ENCODE peak calls at places on chromosomes 12 and 14, in four cellular contexts. J is H9, B is IMR-90, Q is H1. U is an unnamed sample. For H3K79me1, the result is how much of the 10 kb centered on the place peaks cover.

GRCh38 chr12:80781313-80781712 is 64.6 kb downstream of the MYF5 start:
- DNase-seq in J (no peak), Q (no peak), B (no peak), U (no peak)

GRCh38 chr12:122861586-122861970 is 26.3 kb downstream of the HIP1R start:
- DNase-seq in J (no peak), Q (no peak), B (no peak), U (no peak)

GRCh38 chr14:74290415-74290814 is 12.3 kb downstream of the ABCD4 start:
- DNase-seq in Q (no peak), B (peak), J (no peak), U (peak)

GRCh38 chr12:128131955-128132354 is 135.0 kb upstream of the TMEM132C start:
- DNase-seq in B (no peak), J (no peak), Q (no peak), U (no peak)

GRCh38 chr12:50546441-50547318 is 41.9 kb downstream of the DIP2B start:
- DNase-seq in B (no peak), J (no peak), Q (no peak), U (peak)

GRCh38 chr12:114747156-114747555 is 63.2 kb upstream of the TBX3 start:
- DNase-seq in B (peak), J (no peak), Q (no peak), U (no peak)

GRCh38 chr12:50690923-50691322 is 73.0 kb upstream of the ATF1 start:
- DNase-seq in Q (no peak), B (no peak), J (no peak), U (no peak)

GRCh38 chr14:95460647-95461478 is 55.6 kb downstream of the SYNE3 start:
- DNase-seq in J (peak), Q (no peak), B (peak), U (peak)

GRCh38 chr12:71662861-71663560 is 637 bp downstream of the ZFC3H1 start:
- DNase-seq in Q (no peak), J (peak), B (peak), U (peak)

GRCh38 chr12:117587646-117588287 is 226.3 kb upstream of the NOS1 start:
- DNase-seq in Q (peak), B (no peak), J (peak), U (peak)

GRCh38 chr14:64636980-64637429 is 67.2 kb upstream of the PLEKHG3 start:
- DNase-seq in J (no peak), B (no peak), Q (no peak), U (no peak)

GRCh38 chr14:27553820-27554219 is 956.0 kb upstream of the NOVA1 start:
- DNase-seq in Q (no peak), J (no peak), B (no peak), U (peak)

GRCh38 chr14:89957791-89958190 is 2.1 kb downstream of the TDP1 start:
- DNase-seq in J (peak), Q (no peak), B (no peak), U (no peak)

GRCh38 chr12:93825926-93826599 is 148.9 kb downstream of the CRADD start:
- DNase-seq in B (no peak), Q (no peak), J (no peak), U (no peak)

GRCh38 chr14:75158843-75159614 is 17.4 kb downstream of the TMED10 start:
- DNase-seq in J (no peak), B (peak), Q (no peak), U (no peak)

GRCh38 chr12:23197266-23197665 is 572.3 kb downstream of the ETNK1 start:
- DNase-seq in B (no peak), Q (no peak), J (no peak), U (no peak)

GRCh38 chr14:88129306-88130056 is 124.5 kb downstream of the GPR65 start:
- DNase-seq in J (no peak), B (peak), Q (no peak), U (peak)

GRCh38 chr12:124309231-124309630 is 14.3 kb downstream of the RFLNA start:
- DNase-seq in Q (no peak), B (no peak), J (no peak), U (no peak)

GRCh38 chr14:104678346-104678745 is 11.1 kb upstream of the INF2 start:
- DNase-seq in B (peak), J (no peak), Q (no peak), U (peak)
- H3K79me1 ChIP-seq in B (under half), J (under half), Q (under half), U (under half)

DNA sequence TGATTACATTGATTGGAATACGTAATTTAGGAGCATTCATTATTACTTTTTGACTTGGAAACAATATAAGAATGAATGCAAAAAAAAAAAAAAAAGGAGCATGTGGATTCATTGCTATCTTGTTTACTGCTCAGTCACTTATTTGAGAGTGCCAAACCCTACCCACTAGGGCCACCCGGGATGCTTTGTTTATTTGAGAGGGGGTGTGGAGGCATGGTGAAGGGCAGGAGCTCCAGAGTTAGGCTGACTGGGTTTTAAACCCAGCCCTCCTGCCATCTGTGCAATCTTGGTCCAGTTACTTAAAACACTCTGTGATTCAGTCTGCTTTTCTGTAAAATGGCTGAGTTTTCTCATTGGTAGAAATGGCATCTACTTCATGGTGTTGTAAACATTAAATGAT is 195.2 kb downstream of the RAD51B start:
- DNase-seq in J (no peak), B (no peak), Q (no peak), U (no peak)
- H3K56ac ChIP-seq in J (no peak), B (no peak), Q (no peak), U (no peak)

GRCh38 chr14:68580676-68581075 is 212.2 kb downstream of the ZFP36L1 start:
- DNase-seq in Q (no peak), B (no peak), J (no peak), U (no peak)

GRCh38 chr14:68580096-68580640 is 212.7 kb downstream of the ZFP36L1 start:
- DNase-seq in Q (no peak), B (no peak), J (no peak), U (no peak)

GRCh38 chr14:68585690-68586089 is 207.2 kb downstream of the ZFP36L1 start:
- DNase-seq in B (peak), Q (no peak), J (no peak), U (no peak)

GRCh38 chr14:68583527-68584275 is 209.2 kb downstream of the ZFP36L1 start:
- DNase-seq in J (no peak), B (no peak), Q (no peak), U (no peak)

GRCh38 chr14:68584786-68585185 is 208.1 kb downstream of the ZFP36L1 start:
- DNase-seq in J (no peak), Q (no peak), B (no peak), U (no peak)
- H3K23ac ChIP-seq in J (no peak), Q (no peak), B (no peak), U (no peak)

GRCh38 chr12:120099738-120100137 is 16.8 kb downstream of the RAB35 start:
- DNase-seq in J (no peak), Q (no peak), B (no peak), U (no peak)
- H3K79me1 ChIP-seq in J (under half), Q (under half), B (half or more), U (under half)

DNA sequence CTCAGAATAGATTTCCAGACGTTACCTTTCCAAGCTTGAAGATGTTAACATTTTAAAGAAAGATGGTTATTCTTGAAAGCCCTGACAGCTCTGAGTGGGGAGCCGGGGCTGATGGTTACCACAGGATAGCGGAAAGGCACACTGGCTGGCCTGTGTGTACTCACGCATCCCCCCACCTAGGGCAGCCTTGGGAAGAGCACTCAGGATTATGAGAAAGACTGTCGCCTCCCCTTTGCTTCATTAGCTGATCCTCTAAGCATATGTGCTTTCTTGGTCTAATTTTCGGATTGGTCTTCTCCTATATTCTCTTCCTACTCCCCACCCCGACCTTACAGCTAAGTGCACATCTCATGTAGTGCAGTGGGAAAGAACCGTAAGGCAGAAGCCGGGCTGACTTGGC is 20.7 kb downstream of the NTF3 start:
- DNase-seq in Q (no peak), B (no peak), J (no peak), U (no peak)
- H3K56ac ChIP-seq in Q (no peak), B (no peak), J (no peak), U (no peak)

GRCh38 chr12:132558861-132559623 is 51.3 kb downstream of the LRCOL1 start:
- DNase-seq in Q (no peak), B (no peak), J (no peak), U (no peak)
- H3K23ac ChIP-seq in Q (no peak), B (no peak), J (no peak), U (no peak)

DNA sequence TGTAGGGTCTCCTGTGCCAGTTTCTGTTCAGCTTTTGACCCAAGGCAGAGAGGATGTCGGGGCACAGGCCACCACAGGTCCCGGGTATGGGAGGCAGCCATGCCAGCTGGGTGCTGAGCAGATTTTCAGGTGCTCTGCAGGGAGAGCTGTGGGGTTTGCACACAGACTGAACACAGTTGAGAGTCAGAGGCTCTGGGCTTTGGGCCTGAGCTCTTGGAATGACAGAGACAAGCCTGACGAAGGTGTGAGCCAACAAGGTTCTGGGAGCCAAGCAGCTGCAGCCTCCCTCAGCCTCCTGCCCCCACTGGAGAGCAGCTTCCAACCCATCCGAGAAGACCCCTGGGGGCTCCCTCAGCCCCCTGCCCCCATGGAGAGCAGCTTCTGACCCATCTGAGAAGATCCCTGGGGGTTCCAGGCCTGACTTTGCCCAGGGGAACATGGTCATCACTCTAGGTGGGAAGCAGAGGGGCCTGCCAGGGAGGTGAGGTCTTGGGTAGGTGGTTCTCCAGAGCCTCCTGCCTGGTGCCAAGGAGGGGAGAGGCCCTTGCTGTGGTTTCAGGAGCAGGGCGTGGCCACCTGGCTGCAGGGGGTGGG is 13.8 kb downstream of the FBRSL1 start:
- DNase-seq in J (no peak), B (no peak), Q (no peak), U (no peak)
- H3K79me1 ChIP-seq in J (under half), B (half or more), Q (under half), U (under half)